ENCODE peak calls at places on chromosome 15, in six cellular contexts. O, A, F, L, G and V are unnamed samples.

GRCh38 chr15:40085225-40085624 is 23.5 kb downstream of the BMF start:
- DNase-seq in O (no peak), A (no peak), F (no peak), L (no peak), G (no peak), V (no peak)

GRCh38 chr15:40846846-40847224 is 3.0 kb downstream of the SPINT1 start:
- DNase-seq in O (no peak), A (no peak), F (peak; percentile 46), L (no peak), G (peak; percentile 42), V (no peak)

GRCh38 chr15:19973718-19974117 is 567.9 kb downstream of the GOLGA6L6 start:
- DNase-seq in O (no peak), A (no peak), F (no peak), L (no peak), G (no peak), V (no peak)

GRCh38 chr15:85725019-85725418 is 69.7 kb downstream of the KLHL25 start:
- DNase-seq in O (no peak), A (no peak), F (no peak), L (no peak), G (no peak), V (no peak)

GRCh38 chr15:59294574-59294960 is 78.1 kb downstream of the MYO1E start:
- DNase-seq in O (no peak), A (no peak), F (no peak), L (no peak), G (no peak), V (no peak)

GRCh38 chr15:34850121-34850520 is 54.8 kb upstream of the ACTC1 start:
- DNase-seq in O (peak; percentile 65), A (no peak), F (no peak), L (no peak), G (no peak), V (no peak)

GRCh38 chr15:66302489-66302888 is 9.1 kb downstream of the DIS3L start:
- DNase-seq in O (no peak), A (no peak), F (no peak), L (no peak), G (no peak), V (no peak)

GRCh38 chr15:85706779-85707518 is 87.8 kb downstream of the KLHL25 start:
- DNase-seq in O (no peak), A (no peak), F (no peak), L (no peak), G (peak; percentile 23), V (no peak)

GRCh38 chr15:68152342-68152741 is 52.8 kb downstream of the CALML4 start:
- DNase-seq in O (no peak), A (no peak), F (no peak), L (no peak), G (no peak), V (no peak)

GRCh38 chr15:68371851-68372250 is 60.1 kb downstream of the ITGA11 start:
- DNase-seq in O (peak; percentile 33), A (no peak), F (no peak), L (no peak), G (no peak), V (no peak)

GRCh38 chr15:68679961-68680371 is 101.2 kb downstream of the CORO2B start:
- DNase-seq in O (peak; percentile 46), A (no peak), F (no peak), L (no peak), G (no peak), V (no peak)

GRCh38 chr15:56052389-56053045 is 59.1 kb upstream of the NEDD4 start:
- DNase-seq in O (no peak), A (no peak), F (no peak), L (peak; percentile 57), G (no peak), V (peak; percentile 43)

GRCh38 chr15:99682455-99682854 is 50.8 kb downstream of the LYSMD4 start:
- DNase-seq in O (no peak), A (no peak), F (no peak), L (no peak), G (no peak), V (no peak)

GRCh38 chr15:61796056-61796455 is 264.2 kb downstream of the VPS13C start:
- DNase-seq in O (no peak), A (no peak), F (no peak), L (no peak), G (no peak), V (no peak)

GRCh38 chr15:65576669-65577068 is 34.3 kb downstream of the INTS14 start:
- DNase-seq in O (no peak), A (no peak), F (no peak), L (no peak), G (no peak), V (no peak)

GRCh38 chr15:31254431-31255175 is 72.0 kb upstream of the KLF13 start:
- DNase-seq in O (no peak), A (no peak), F (no peak), L (no peak), G (peak; percentile 77), V (no peak)

GRCh38 chr15:60797444-60798040 is 318.6 kb upstream of the ICE2 start:
- DNase-seq in O (no peak), A (no peak), F (no peak), L (no peak), G (no peak), V (no peak)

GRCh38 chr15:69725957-69726356 is 273.3 kb downstream of the RPLP1 start:
- DNase-seq in O (no peak), A (no peak), F (no peak), L (no peak), G (no peak), V (no peak)

GRCh38 chr15:101372960-101373525 is 78.0 kb upstream of the SNRPA1 start:
- DNase-seq in O (no peak), A (no peak), F (no peak), L (no peak), G (peak; percentile 8), V (no peak)

GRCh38 chr15:81992523-81992922 is 53.3 kb downstream of the MEX3B start:
- DNase-seq in O (no peak), A (no peak), F (no peak), L (no peak), G (no peak), V (no peak)

GRCh38 chr15:59456114-59456513 is 18.1 kb downstream of the FAM81A start:
- DNase-seq in O (no peak), A (peak; percentile 66), F (peak; percentile 87), L (peak; percentile 8), G (peak; percentile 89), V (no peak)

GRCh38 chr15:39621210-39621609 is 40.3 kb downstream of the THBS1 start:
- DNase-seq in O (no peak), A (no peak), F (no peak), L (no peak), G (no peak), V (no peak)

GRCh38 chr15:53351373-53351772 is 408.1 kb downstream of the WDR72 start:
- DNase-seq in O (no peak), A (no peak), F (no peak), L (peak; percentile 4), G (no peak), V (no peak)
- TF ChIP-seq CTCF in O (no peak), A (no peak), F (no peak), L (peak; percentile 19), G (no peak), V (no peak)

GRCh38 chr15:93486407-93487117 is 397.6 kb upstream of the RGMA start:
- DNase-seq in O (no peak), A (no peak), F (peak; percentile 74), L (no peak), G (peak; percentile 10), V (no peak)

GRCh38 chr15:93483923-93484322 is 394.9 kb upstream of the RGMA start:
- DNase-seq in O (no peak), A (no peak), F (no peak), L (no peak), G (no peak), V (no peak)

GRCh38 chr15:93485438-93485837 is 396.4 kb upstream of the RGMA start:
- DNase-seq in O (no peak), A (no peak), F (no peak), L (no peak), G (no peak), V (no peak)

GRCh38 chr15:93488157-93488803 is 399.3 kb upstream of the RGMA start:
- DNase-seq in O (no peak), A (no peak), F (no peak), L (no peak), G (no peak), V (no peak)

DNA sequence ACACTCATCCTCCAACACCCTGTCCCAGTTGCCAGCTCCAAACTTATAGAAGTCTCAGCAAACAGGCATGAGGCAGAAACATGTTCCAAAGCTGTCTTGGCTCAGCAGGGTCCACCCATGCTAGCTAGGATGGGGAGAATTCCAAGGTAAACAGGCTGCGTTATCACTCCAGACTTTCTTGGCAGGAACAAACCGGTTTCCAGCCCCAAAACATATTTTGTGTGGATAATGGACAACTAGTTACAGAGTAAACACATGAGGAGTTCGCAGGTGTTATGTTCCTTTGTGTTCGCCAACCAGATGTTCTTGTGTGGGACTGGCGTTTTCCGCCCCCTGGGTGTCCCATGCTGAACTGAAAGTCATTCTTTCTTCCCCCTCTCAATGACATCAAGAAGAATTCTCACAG is 396.9 kb upstream of the RGMA start:
- DNase-seq in O (peak; percentile 82), A (peak; percentile 31), F (peak; percentile 58), L (no peak), G (no peak), V (no peak)
- TF ChIP-seq POLR2AphosphoS5 in O (peak; percentile 33), A (no peak), F (peak; percentile 67), L (no peak), G (peak; percentile 52), V (no peak)

DNA sequence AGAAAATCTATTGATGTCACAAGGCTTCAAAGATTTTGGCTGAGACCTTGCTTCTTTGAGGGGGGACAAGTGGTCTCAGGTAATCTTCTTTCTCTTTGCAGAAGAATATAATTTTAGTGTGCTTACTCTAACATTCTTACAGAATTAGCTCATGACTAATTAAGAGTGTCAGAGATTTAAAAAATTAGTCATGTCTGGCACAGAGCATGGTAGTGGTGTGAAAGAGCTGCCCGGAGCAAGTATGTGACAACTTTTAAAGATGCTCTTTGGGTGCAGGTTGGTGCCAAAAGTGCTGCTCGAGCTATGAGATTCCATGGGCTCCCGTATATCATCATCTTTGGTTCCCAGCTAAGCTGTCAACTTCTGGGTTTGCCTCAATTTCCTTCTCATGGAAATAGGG is 31.1 kb downstream of the CYP19A1 start:
- DNase-seq in O (no peak), A (no peak), F (no peak), L (no peak), G (no peak), V (no peak)
- TF ChIP-seq CTCF in O (no peak), A (no peak), F (no peak), L (no peak), G (no peak), V (no peak)

DNA sequence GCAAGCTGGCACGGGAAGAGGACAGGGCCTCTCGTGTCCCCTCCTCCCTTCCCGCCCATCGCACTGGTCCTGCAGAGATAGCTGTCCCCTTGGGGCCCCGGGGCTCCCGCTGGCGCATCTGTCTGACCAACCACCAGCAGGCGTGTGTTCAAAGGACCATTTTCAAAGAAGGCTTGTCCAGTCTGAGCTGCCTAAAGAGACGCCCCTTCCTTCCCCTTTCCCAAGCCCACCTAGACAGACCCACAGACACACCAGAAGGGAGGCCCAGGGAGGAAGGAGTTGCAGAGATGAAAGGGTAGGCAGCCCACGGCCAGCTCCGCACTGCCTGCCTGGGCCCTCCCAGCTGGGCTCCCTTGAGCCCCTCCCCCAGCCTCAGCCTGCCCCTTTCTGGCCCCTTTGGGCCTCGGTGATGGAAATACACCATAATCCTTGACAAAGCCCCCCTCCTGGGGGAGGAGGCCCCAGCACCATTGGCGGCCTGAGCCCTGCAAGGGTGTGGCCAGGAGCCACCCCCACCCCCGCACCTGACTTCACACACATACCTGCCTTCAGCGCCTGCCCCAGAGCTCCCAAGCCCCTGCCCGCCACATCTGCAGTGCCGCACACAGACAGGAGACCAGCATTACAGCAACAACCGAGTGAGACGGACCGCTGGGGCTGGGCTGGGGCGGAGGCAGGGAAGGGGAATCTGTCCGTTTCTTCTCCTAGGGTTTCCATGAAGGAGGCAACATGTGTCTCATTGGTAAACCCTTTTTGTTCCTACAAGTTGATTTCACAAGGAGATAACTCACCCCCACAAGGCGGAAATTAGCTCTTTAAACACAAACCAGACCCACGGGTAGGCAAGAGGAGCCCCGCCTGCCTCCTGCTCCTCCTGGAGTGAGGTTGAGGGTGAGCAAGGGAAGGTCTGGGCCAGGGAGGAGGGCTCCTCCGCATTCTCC is at the start of gene STRA6:
- DNase-seq in O (no peak), A (peak; percentile 44), F (no peak), L (no peak), G (no peak), V (no peak)
- TF ChIP-seq POLR2AphosphoS5 in O (no peak), A (no peak), F (no peak), L (no peak), G (no peak), V (no peak)